ENCODE peak calls at places on chromosomes 13 and 19, in five cellular contexts. One of them, this sample, is unnamed.

GRCh38 chr13:99970761-99971575 is 599 bp downstream of the ZIC5 start:
- DNase-seq in K562: peak
- DNase-seq in HCT116: no peak
- DNase-seq in GM12878: no peak
- DNase-seq in SK-N-SH: peak
- DNase-seq in this sample: no peak

GRCh38 chr19:56927294-56927693 is 86.8 kb upstream of the PEG3 start:
- DNase-seq in K562: no peak
- DNase-seq in HCT116: no peak
- DNase-seq in GM12878: no peak
- DNase-seq in SK-N-SH: no peak
- DNase-seq in this sample: peak

GRCh38 chr13:109412232-109412935 is 374.0 kb downstream of the IRS2 start:
- DNase-seq in K562: no peak
- DNase-seq in HCT116: peak
- DNase-seq in GM12878: no peak
- DNase-seq in SK-N-SH: peak
- DNase-seq in this sample: no peak

GRCh38 chr13:22194106-22194810 is 523.4 kb downstream of the FGF9 start:
- DNase-seq in K562: no peak
- DNase-seq in HCT116: no peak
- DNase-seq in GM12878: no peak
- DNase-seq in SK-N-SH: no peak
- DNase-seq in this sample: no peak

GRCh38 chr19:1122972-1123363 is 19.2 kb downstream of the GPX4 start:
- DNase-seq in K562: peak
- DNase-seq in HCT116: peak
- DNase-seq in GM12878: no peak
- DNase-seq in SK-N-SH: peak
- DNase-seq in this sample: peak

GRCh38 chr13:99374994-99375805 is 68.0 kb upstream of the GPR183 start:
- DNase-seq in K562: no peak
- DNase-seq in HCT116: no peak
- DNase-seq in GM12878: no peak
- DNase-seq in SK-N-SH: no peak
- DNase-seq in this sample: no peak

GRCh38 chr19:7101498-7102253 is 32.2 kb downstream of the ZNF557 start:
- DNase-seq in K562: no peak
- DNase-seq in HCT116: no peak
- DNase-seq in GM12878: no peak
- DNase-seq in SK-N-SH: no peak
- DNase-seq in this sample: no peak

GRCh38 chr13:98810746-98811145 is 58.3 kb upstream of the SLC15A1 start:
- DNase-seq in K562: no peak
- DNase-seq in HCT116: no peak
- DNase-seq in GM12878: no peak
- DNase-seq in SK-N-SH: no peak
- DNase-seq in this sample: no peak

GRCh38 chr19:13692096-13692495 is 72.2 kb upstream of the MRI1 start:
- DNase-seq in K562: no peak
- DNase-seq in HCT116: no peak
- DNase-seq in GM12878: no peak
- DNase-seq in SK-N-SH: no peak
- DNase-seq in this sample: no peak
- TF ChIP-seq ZBTB33 in K562: no peak
- TF ChIP-seq ZBTB33 in HCT116: no peak
- TF ChIP-seq ZBTB33 in GM12878: no peak
- TF ChIP-seq ZBTB33 in SK-N-SH: no peak
- TF ChIP-seq ZBTB33 in this sample: no peak

DNA sequence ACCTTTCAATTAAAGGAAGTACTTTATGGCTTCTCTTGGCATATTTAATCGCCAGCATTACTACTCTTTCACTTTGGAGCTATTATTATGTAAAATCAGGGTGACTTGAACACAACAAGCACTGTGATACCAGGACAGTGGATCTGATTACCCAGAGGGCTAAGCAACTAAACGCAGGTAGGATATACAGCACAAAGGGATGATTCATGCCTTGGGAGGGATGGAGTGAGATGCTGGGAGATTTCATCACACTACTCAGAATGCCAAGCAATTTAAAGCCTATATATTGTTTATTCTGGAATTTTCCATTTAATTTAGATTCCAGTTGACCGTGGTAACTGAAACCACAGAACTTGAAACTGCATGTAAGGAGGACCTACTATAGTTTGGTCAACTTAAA is 254.0 kb downstream of the GPC5 start:
- DNase-seq in K562: no peak
- DNase-seq in HCT116: no peak
- DNase-seq in GM12878: no peak
- DNase-seq in SK-N-SH: no peak
- DNase-seq in this sample: no peak
- TF ChIP-seq ZBTB33 in K562: no peak
- TF ChIP-seq ZBTB33 in HCT116: no peak
- TF ChIP-seq ZBTB33 in GM12878: no peak
- TF ChIP-seq ZBTB33 in SK-N-SH: no peak
- TF ChIP-seq ZBTB33 in this sample: no peak

DNA sequence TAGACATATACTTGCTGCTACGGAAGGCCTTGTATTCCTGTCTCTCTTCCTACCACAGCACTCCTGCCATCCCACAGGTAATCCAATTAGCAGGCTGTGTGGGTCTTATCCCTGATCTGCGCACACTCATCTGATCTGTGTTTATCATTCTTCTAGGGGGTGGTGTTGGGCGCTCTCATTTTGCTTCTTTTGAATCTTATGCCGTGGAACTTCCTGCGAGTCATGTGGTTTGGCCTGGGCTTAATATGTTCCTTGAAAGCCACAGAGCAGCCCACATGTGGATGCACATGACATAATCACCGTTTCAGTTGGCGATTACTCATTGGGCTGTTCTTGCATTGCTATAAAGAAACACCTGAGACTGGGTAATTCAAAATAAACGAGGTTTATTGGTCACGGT is 7.5 kb downstream of the RASA3 start:
- DNase-seq in K562: no peak
- DNase-seq in HCT116: no peak
- DNase-seq in GM12878: no peak
- DNase-seq in SK-N-SH: no peak
- DNase-seq in this sample: no peak
- TF ChIP-seq ZBTB33 in K562: no peak
- TF ChIP-seq ZBTB33 in HCT116: no peak
- TF ChIP-seq ZBTB33 in GM12878: no peak
- TF ChIP-seq ZBTB33 in SK-N-SH: no peak
- TF ChIP-seq ZBTB33 in this sample: no peak

GRCh38 chr13:68051910-68052309 is 821.8 kb upstream of the PCDH9 start:
- DNase-seq in K562: no peak
- DNase-seq in HCT116: no peak
- DNase-seq in GM12878: no peak
- DNase-seq in SK-N-SH: no peak
- DNase-seq in this sample: no peak

GRCh38 chr13:68056816-68057710 is 826.9 kb upstream of the PCDH9 start:
- DNase-seq in K562: no peak
- DNase-seq in HCT116: no peak
- DNase-seq in GM12878: no peak
- DNase-seq in SK-N-SH: no peak
- DNase-seq in this sample: peak
- TF ChIP-seq ZBTB33 in K562: no peak
- TF ChIP-seq ZBTB33 in HCT116: no peak
- TF ChIP-seq ZBTB33 in GM12878: no peak
- TF ChIP-seq ZBTB33 in SK-N-SH: no peak
- TF ChIP-seq ZBTB33 in this sample: no peak

GRCh38 chr13:70310720-70311119 is 202.5 kb upstream of the KLHL1 start:
- DNase-seq in K562: no peak
- DNase-seq in HCT116: peak
- DNase-seq in GM12878: no peak
- DNase-seq in SK-N-SH: peak
- DNase-seq in this sample: peak
- TF ChIP-seq ZBTB33 in K562: no peak
- TF ChIP-seq ZBTB33 in HCT116: no peak
- TF ChIP-seq ZBTB33 in GM12878: no peak
- TF ChIP-seq ZBTB33 in SK-N-SH: no peak
- TF ChIP-seq ZBTB33 in this sample: no peak

GRCh38 chr13:106561551-106562170 is 6.3 kb downstream of the ARGLU1 start:
- DNase-seq in K562: no peak
- DNase-seq in HCT116: no peak
- DNase-seq in GM12878: peak
- DNase-seq in SK-N-SH: no peak
- DNase-seq in this sample: no peak
- TF ChIP-seq ZBTB33 in K562: no peak
- TF ChIP-seq ZBTB33 in HCT116: no peak
- TF ChIP-seq ZBTB33 in GM12878: no peak
- TF ChIP-seq ZBTB33 in SK-N-SH: no peak
- TF ChIP-seq ZBTB33 in this sample: no peak

GRCh38 chr19:10292206-10292788 is 2.5 kb downstream of the ICAM5 start:
- DNase-seq in K562: peak
- DNase-seq in HCT116: peak
- DNase-seq in GM12878: no peak
- DNase-seq in SK-N-SH: peak
- DNase-seq in this sample: peak
- TF ChIP-seq ZBTB33 in K562: no peak
- TF ChIP-seq ZBTB33 in HCT116: no peak
- TF ChIP-seq ZBTB33 in GM12878: no peak
- TF ChIP-seq ZBTB33 in SK-N-SH: no peak
- TF ChIP-seq ZBTB33 in this sample: peak

This sample was measured in HepG2.